ENCODE peak calls at places on chromosome 20, in six cellular contexts. L is HCT116, I is hepatocyte, R is sigmoid colon, D is psoas muscle, N is thyroid gland. O is an unnamed sample. For H3K4me1, the result is how much of the 10 kb centered on the place peaks cover.

GRCh38 chr20:3798908-3799248 is 2.8 kb downstream of the CDC25B start:
- DNase-seq in L (no peak), N (no peak), I (no peak), R (no peak), D (peak), O (no peak)

GRCh38 chr20:49567421-49568256 is at the start of gene PTGIS:
- DNase-seq in R (peak), L (no peak), N (peak), I (peak), D (no peak), O (no peak)

GRCh38 chr20:1664911-1665310 is 7.3 kb upstream of the SIRPG start:
- DNase-seq in D (no peak), N (no peak), R (no peak), I (no peak), L (no peak), O (peak)

GRCh38 chr20:48282591-48283228 is 497.4 kb upstream of the SULF2 start:
- DNase-seq in D (no peak), N (no peak), R (no peak), I (no peak), L (no peak), O (no peak)

GRCh38 chr20:53872561-53873248 is 197.7 kb downstream of the BCAS1 start:
- DNase-seq in N (peak), L (no peak), I (no peak), D (no peak), R (no peak), O (peak)

GRCh38 chr20:64212750-64213149 is 42.8 kb upstream of the PCMTD2 start:
- DNase-seq in D (peak), L (no peak), N (peak), I (peak), R (peak), O (no peak)

GRCh38 chr20:8678098-8678776 is 390.6 kb upstream of the PLCB4 start:
- DNase-seq in I (no peak), L (no peak), N (no peak), D (no peak), R (no peak), O (no peak)

GRCh38 chr20:32316667-32317066 is 39.2 kb downstream of the KIF3B start:
- DNase-seq in L (no peak), R (no peak), I (no peak), N (no peak), D (no peak), O (no peak)

GRCh38 chr20:38790210-38791053 is 15.1 kb upstream of the PPP1R16B start:
- DNase-seq in N (peak), L (peak), I (peak), D (no peak), R (no peak), O (no peak)

GRCh38 chr20:8432435-8433148 is 300.5 kb downstream of the PLCB1 start:
- DNase-seq in R (no peak), I (no peak), D (no peak), L (no peak), N (no peak), O (no peak)

GRCh38 chr20:3239026-3239866 is at the start of gene SLC4A11:
- DNase-seq in D (peak), I (peak), R (no peak), L (peak), N (peak), O (peak)

GRCh38 chr20:64219730-64220129 is 35.8 kb upstream of the PCMTD2 start:
- DNase-seq in I (peak), R (no peak), D (no peak), N (no peak), L (no peak), O (no peak)

GRCh38 chr20:61453219-61453618 is 201.2 kb downstream of the CDH4 start:
- DNase-seq in L (no peak), N (no peak), D (no peak), R (no peak), I (no peak), O (no peak)

GRCh38 chr20:9344080-9344920 is 170.1 kb upstream of the LAMP5 start:
- DNase-seq in D (no peak), N (peak), L (no peak), I (no peak), R (peak), O (no peak)

GRCh38 chr20:43914697-43915208 is at the start of gene TOX2:
- DNase-seq in N (peak), D (no peak), L (no peak), R (no peak), I (peak), O (peak)

GRCh38 chr20:43914286-43914685 is 366 bp upstream of the TOX2 start:
- DNase-seq in L (no peak), R (no peak), I (no peak), D (no peak), N (no peak), O (peak)

GRCh38 chr20:43916875-43917371 is 2.3 kb downstream of the TOX2 start:
- DNase-seq in R (no peak), N (no peak), I (no peak), L (no peak), D (no peak), O (no peak)

GRCh38 chr20:43916073-43916874 is 1.6 kb downstream of the TOX2 start:
- DNase-seq in I (peak), L (no peak), N (no peak), D (no peak), R (no peak), O (no peak)

GRCh38 chr20:43915209-43916072 is 789 bp downstream of the TOX2 start:
- DNase-seq in D (no peak), L (no peak), R (no peak), N (no peak), I (peak), O (peak)
- H3K4me1 ChIP-seq in D (under half), L (under half), R (under half), N (under half), I (under half), O (under half)

DNA sequence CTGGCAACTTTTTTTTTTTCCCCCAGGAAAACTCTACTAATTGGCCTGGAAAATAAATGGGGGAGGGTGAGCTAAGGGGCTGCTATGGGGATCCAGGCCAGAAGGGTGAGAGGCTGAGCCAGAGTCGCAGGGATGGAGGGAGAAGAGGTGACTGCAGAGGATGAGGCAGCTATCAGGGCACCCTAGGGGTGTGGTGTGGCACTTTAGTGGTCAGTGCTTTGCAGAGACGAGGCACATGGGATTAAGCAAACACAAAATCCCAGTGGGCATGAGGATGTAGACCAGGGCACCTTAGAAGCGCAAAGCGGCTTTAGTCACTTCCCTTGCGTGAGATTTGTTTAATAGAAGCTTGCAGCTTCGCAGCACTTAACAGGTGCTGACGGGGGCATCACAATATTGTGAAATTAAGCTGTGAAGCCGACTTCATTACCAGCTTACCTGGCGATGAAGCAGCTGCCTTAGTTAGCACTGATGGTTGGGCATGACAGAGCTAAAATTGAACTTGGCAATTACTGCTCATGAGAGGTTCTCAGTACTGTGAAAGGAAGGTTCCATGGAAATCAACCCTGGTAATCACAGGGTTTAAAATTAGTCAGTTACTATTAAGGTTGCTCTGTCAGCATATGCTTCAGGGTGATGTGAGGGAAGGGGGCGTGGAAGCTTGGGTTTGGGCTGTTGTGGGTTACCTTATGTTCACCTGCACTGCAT is 26.0 kb downstream of the TOX2 start:
- DNase-seq in L (no peak), R (no peak), N (no peak), I (no peak), D (no peak), O (no peak)
- H3K4me1 ChIP-seq in L (half or more), R (under half), N (under half), I (under half), D (under half), O (under half)

DNA sequence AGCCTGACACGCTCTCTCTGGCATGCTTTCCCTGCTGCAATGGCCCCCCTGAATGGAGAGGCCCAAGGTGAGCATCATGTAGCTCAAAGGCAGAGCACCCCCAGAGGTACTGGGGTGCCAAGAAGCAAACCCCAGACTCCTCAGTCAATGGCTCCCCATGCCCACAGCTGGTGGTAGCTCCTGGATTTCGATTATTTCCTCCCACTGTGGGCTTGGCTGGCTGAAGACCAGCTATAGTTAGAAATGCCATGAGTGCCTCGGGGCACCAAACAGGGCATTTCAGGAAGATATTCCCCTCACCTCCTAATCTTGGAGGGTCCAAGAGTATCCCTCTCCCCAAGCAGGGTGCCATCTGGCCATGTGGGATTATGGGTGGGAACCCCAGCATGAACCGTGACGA is 16.8 kb downstream of the MAP1LC3A start:
- DNase-seq in N (no peak), R (no peak), L (no peak), D (no peak), I (no peak), O (no peak)
- H3K4me1 ChIP-seq in N (under half), R (under half), L (under half), D (under half), I (under half), O (under half)

DNA sequence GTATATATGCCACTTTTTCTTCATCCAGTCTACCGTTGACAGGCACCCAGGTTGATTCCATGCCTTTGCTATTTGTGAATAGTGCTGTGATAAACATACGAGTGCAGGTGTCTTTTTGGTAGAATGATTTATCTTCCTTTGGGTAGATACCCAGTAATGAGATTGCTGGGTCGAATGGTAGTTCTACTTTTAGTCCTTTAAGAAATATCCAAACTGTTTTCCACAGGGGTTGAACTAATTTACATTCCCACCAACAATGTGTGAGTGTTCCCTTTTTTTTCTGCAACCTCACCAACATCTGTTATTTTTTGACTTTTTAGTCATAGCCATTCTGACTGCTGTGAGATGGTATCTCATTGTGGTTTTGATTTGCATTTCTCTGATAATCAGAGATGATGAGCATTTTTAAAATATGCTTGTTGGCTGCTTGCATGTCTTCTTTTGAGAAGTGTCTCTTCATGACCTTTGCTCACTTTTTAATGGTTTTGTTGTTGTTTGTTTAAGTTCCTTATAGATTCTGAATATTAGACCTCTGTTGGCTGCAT is 1.9 kb upstream of the ZNF831 start:
- DNase-seq in L (no peak), D (no peak), N (no peak), I (no peak), R (no peak), O (no peak)
- H3K4me1 ChIP-seq in L (under half), D (under half), N (under half), I (under half), R (under half), O (half or more)

DNA sequence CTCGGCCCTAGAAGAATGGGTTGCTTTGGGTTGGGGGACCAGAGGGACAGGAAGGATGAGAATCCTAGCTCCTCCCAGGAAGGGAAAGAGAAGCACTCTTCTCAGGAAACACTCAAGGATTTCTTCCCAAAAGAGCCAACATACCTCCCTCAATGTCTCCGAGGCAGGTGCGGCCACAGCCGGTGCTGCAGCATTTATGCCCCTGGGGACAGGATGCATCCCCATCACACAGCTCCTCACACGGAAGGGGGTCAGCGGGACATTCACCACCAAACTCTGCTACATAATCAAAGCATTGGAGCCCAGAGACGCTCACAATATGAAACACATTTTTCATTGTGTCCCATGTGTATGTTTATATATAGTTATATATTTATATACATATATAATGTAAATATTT is 14.8 kb downstream of the WFDC3 start:
- DNase-seq in D (no peak), L (no peak), R (no peak), N (no peak), I (no peak), O (no peak)
- H3K4me1 ChIP-seq in D (under half), L (half or more), R (half or more), N (under half), I (under half), O (under half)

GRCh38 chr20:34365765-34366213 is 2.7 kb downstream of the ITCH start:
- DNase-seq in N (no peak), D (no peak), R (no peak), L (no peak), I (no peak), O (no peak)
- H3K4me1 ChIP-seq in N (under half), D (under half), R (under half), L (half or more), I (under half), O (half or more)

GRCh38 chr20:41141153-41141815 is 3.9 kb downstream of the PLCG1 start:
- DNase-seq in D (peak), L (no peak), N (peak), I (no peak), R (peak), O (no peak)

GRCh38 chr20:41145317-41145716 is 8.0 kb downstream of the PLCG1 start:
- DNase-seq in R (no peak), D (no peak), L (no peak), I (no peak), N (no peak), O (no peak)

GRCh38 chr20:41142241-41142640 is 4.9 kb downstream of the PLCG1 start:
- DNase-seq in I (no peak), L (no peak), D (no peak), N (no peak), R (no peak), O (no peak)

GRCh38 chr20:41143354-41143753 is 6.0 kb downstream of the PLCG1 start:
- DNase-seq in D (no peak), I (no peak), R (no peak), L (no peak), N (peak), O (no peak)

GRCh38 chr20:41142914-41143313 is 5.6 kb downstream of the PLCG1 start:
- DNase-seq in R (no peak), I (no peak), N (no peak), D (no peak), L (no peak), O (no peak)
- H3K4me1 ChIP-seq in R (half or more), I (under half), N (half or more), D (half or more), L (under half), O (half or more)